ENCODE peak calls at places on chromosomes 4 and X, in nine cellular contexts. X is A673, P is lung, H is right cardiac atrium, U is fibroblast of lung, N is gastrocnemius medialis, T is heart right ventricle, Q is transverse colon, D is SK-N-SH. O is an unnamed sample.

GRCh38 chr4:100312615-100313355 is 122.5 kb upstream of the DDIT4L start:
- DNase-seq in X (no peak), P (no peak), H (no peak), U (no peak), N (peak; percentile 65), T (no peak), Q (no peak), D (no peak), O (no peak)

GRCh38 chr4:95672811-95673210 is 124.0 kb upstream of the UNC5C start:
- DNase-seq in X (no peak), P (no peak), H (no peak), U (no peak), N (no peak), T (no peak), Q (no peak), D (no peak), O (no peak)

GRCh38 chr4:62912531-62912930 is 1496.7 kb downstream of the TECRL start:
- DNase-seq in X (no peak), P (no peak), H (no peak), U (no peak), N (no peak), T (no peak), Q (no peak), D (no peak), O (no peak)

GRCh38 chr4:37903901-37904300 is 13.0 kb downstream of the TBC1D1 start:
- DNase-seq in X (no peak), P (no peak), H (no peak), U (no peak), N (no peak), T (no peak), Q (no peak), D (no peak), O (no peak)

GRCh38 chr4:16896871-16897270 is 1.6 kb downstream of the LDB2 start:
- DNase-seq in X (peak; percentile 72), P (no peak), H (no peak), U (peak; percentile 83), N (no peak), T (no peak), Q (no peak), D (no peak), O (no peak)

GRCh38 chrX:110795645-110796510 is at the start of gene CHRDL1:
- DNase-seq in X (peak; percentile 9), P (no peak), H (peak; percentile 49), U (peak; percentile 1), N (peak; percentile 11), T (no peak), Q (peak; percentile 18), D (peak; percentile 75), O (no peak)

GRCh38 chr4:101307901-101308300 is 39.4 kb downstream of the PPP3CA start:
- DNase-seq in X (no peak), P (no peak), H (no peak), U (peak; percentile 21), N (no peak), T (no peak), Q (no peak), D (no peak), O (no peak)

GRCh38 chrX:133570549-133570948 is 155.3 kb upstream of the GPC4 start:
- DNase-seq in X (no peak), P (no peak), H (no peak), U (peak; percentile 15), N (no peak), T (no peak), Q (no peak), D (no peak), O (no peak)

GRCh38 chr4:99202536-99202935 is 16.5 kb downstream of the ADH6 start:
- DNase-seq in X (no peak), P (no peak), H (peak; percentile 16), U (peak; percentile 97), N (peak; percentile 38), T (no peak), Q (no peak), D (no peak), O (no peak)

GRCh38 chrX:9396930-9397329 is 67.9 kb upstream of the TBL1X start:
- DNase-seq in X (no peak), P (no peak), H (no peak), U (peak; percentile 38), N (no peak), T (no peak), Q (no peak), D (no peak), O (no peak)

GRCh38 chr4:136861081-136861480 is 671.2 kb downstream of the PCDH18 start:
- DNase-seq in X (no peak), P (no peak), H (no peak), U (peak; percentile 14), N (no peak), T (no peak), Q (no peak), D (no peak), O (no peak)

GRCh38 chr4:119559044-119559647 is 69.5 kb downstream of the PDE5A start:
- DNase-seq in X (peak; percentile 60), P (no peak), H (no peak), U (peak; percentile 75), N (no peak), T (no peak), Q (no peak), D (peak; percentile 45), O (no peak)

GRCh38 chrX:68894513-68895338 is 65.9 kb downstream of the EFNB1 start:
- DNase-seq in X (peak; percentile 78), P (peak; percentile 42), H (peak; percentile 64), U (peak; percentile 47), N (peak; percentile 69), T (peak; percentile 77), Q (peak; percentile 65), D (peak; percentile 73), O (no peak)

DNA sequence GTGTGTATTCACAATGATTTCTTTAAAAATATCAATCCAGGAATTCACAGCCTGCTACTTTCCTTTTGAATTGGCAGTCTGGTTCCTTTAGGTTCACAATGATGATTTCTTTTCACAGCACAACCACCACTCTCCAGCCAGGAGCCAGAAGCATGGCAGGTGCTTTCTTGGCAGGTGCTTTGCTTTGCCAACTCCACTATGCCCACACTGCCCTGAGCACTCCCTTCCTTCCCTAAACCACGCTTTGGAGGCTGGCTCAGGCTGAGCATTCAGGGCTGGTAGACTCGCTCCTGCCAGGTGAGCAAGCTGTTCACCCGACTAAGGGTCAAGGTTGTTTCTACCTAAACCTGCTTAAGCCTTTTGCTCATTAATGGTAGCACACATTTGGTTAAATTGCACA is 184.5 kb downstream of the SH3KBP1 start:
- DNase-seq in X (no peak), P (no peak), H (no peak), U (no peak), N (no peak), T (no peak), Q (no peak), D (no peak), O (no peak)
- H3K27ac ChIP-seq in X (no peak overlapping the region), P (no peak overlapping the region), H (no peak overlapping the region), U (no peak overlapping the region), N (no peak overlapping the region), T (no peak overlapping the region), Q (no peak overlapping the region), D (no peak overlapping the region), O (no peak overlapping the region)

DNA sequence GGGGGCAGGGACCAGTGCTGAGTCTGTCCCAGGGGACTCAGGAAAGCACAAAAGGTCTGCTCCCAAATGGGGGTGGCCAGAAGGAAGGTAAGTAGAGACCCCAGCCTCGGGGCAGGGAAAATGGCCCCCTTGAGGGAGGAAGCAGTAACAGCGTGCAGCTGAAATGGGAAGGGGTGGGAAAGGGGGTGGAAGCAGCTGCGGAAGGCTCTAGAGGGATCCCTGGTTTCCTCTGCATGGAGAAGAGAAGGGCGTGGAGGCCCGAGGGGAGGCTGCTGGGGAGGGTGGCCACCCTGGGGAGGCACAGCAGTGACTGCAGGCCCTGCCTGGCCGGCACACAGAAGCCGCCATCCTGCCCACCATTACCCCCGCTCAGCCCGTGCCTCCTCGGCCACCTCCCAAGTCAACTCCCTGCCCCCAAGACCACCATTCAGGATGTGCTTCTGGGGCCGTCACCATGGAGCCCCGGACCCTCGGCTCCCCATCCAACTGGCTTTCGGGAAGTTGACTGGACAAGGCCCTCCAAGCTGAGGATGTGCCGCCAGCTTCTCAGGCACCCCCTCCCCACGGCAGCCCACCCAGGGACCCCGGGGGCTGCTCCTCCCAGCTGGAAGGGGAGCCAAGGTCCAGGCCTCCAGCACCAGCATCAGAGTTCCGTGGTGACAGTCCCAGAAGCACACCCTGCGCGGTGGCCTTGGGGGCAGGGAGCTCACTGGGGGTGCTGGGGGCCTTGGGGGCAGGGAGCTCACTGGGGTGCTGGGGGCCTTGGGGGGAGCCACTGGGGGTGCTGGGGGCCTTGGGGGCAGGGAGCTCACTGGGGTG is 23.6 kb downstream of the CFAP99 start:
- DNase-seq in X (peak; percentile 24), P (no peak), H (no peak), U (no peak), N (no peak), T (no peak), Q (no peak), D (no peak), O (no peak)
- H3K27me3 ChIP-seq in X (no peaks in the 10 kb centered on the region), P (no peaks in the 10 kb centered on the region), H (no peaks in the 10 kb centered on the region), U (no peaks in the 10 kb centered on the region), N (no peaks in the 10 kb centered on the region), T (no peaks in the 10 kb centered on the region), Q (no peaks in the 10 kb centered on the region), D (no peaks in the 10 kb centered on the region), O (no peaks in the 10 kb centered on the region)

GRCh38 chr4:48778431-48779094 is 1.5 kb downstream of the FRYL start:
- DNase-seq in X (peak; percentile 19), P (no peak), H (no peak), U (peak; percentile 69), N (no peak), T (no peak), Q (no peak), D (peak; percentile 6), O (no peak)

GRCh38 chr4:48774760-48775398 is 5.2 kb downstream of the FRYL start:
- DNase-seq in X (no peak), P (no peak), H (no peak), U (no peak), N (no peak), T (no peak), Q (no peak), D (no peak), O (no peak)

GRCh38 chr4:48779095-48779997 is 733 bp downstream of the FRYL start:
- DNase-seq in X (peak; percentile 79), P (peak; percentile 64), H (peak; percentile 74), U (peak; percentile 52), N (peak; percentile 46), T (peak; percentile 62), Q (peak; percentile 68), D (peak; percentile 81), O (peak; percentile 75)

GRCh38 chr4:48779998-48780866 is at the start of gene FRYL:
- DNase-seq in X (peak; percentile 100), P (peak; percentile 100), H (peak; percentile 99), U (peak; percentile 99), N (peak; percentile 100), T (peak; percentile 100), Q (peak; percentile 100), D (peak; percentile 91), O (peak; percentile 99)

GRCh38 chr4:48777739-48778138 is 2.3 kb downstream of the FRYL start:
- DNase-seq in X (no peak), P (no peak), H (no peak), U (no peak), N (no peak), T (no peak), Q (no peak), D (no peak), O (no peak)
- H3K4me1 ChIP-seq in X (peaks cover 27% of the 10 kb centered on the region), P (peaks cover 30% of the 10 kb centered on the region), H (peaks cover 3% of the 10 kb centered on the region), U (peaks cover 3% of the 10 kb centered on the region), N (peaks cover 53% of the 10 kb centered on the region), T (peaks cover 47% of the 10 kb centered on the region), Q (peaks cover 17% of the 10 kb centered on the region), D (peaks cover 17% of the 10 kb centered on the region), O (peaks cover 59% of the 10 kb centered on the region)

GRCh38 chr4:54440394-54441223 is 211.5 kb downstream of the PDGFRA start:
- DNase-seq in X (peak; percentile 45), P (no peak), H (no peak), U (peak; percentile 56), N (no peak), T (peak; percentile 18), Q (no peak), D (peak; percentile 42), O (no peak)

GRCh38 chr4:54439831-54440243 is 210.7 kb downstream of the PDGFRA start:
- DNase-seq in X (peak; percentile 23), P (peak; percentile 44), H (peak; percentile 42), U (peak; percentile 65), N (peak; percentile 34), T (peak; percentile 36), Q (peak; percentile 9), D (peak; percentile 65), O (no peak)
- H3K27ac ChIP-seq in X (no peak overlapping the region), P (no peak overlapping the region), H (no peak overlapping the region), U (no peak overlapping the region), N (peak overlapping the region; percentile 53), T (no peak overlapping the region), Q (no peak overlapping the region), D (no peak overlapping the region), O (no peak overlapping the region)

O was measured in CD8-positive, alpha-beta memory T cell.